ENCODE peak calls at places on chromosomes 6 and 20, in eight cellular contexts. One of them, this sample, is unnamed.

GRCh38 chr6:159989882-159990480 is 21.1 kb downstream of the IGF2R start:
- DNase-seq in heart left ventricle: no peak
- DNase-seq in tibial artery: no peak
- DNase-seq in fibroblast of lung: no peak
- DNase-seq in left lung: no peak
- DNase-seq in astrocyte: peak; percentile 75
- DNase-seq in CD8-positive, alpha-beta T cell: no peak
- DNase-seq in AG04450: no peak
- DNase-seq in this sample: no peak

GRCh38 chr6:42322676-42323075 is 105.0 kb upstream of the MRPS10 start:
- DNase-seq in heart left ventricle: no peak
- DNase-seq in tibial artery: no peak
- DNase-seq in fibroblast of lung: no peak
- DNase-seq in left lung: no peak
- DNase-seq in astrocyte: no peak
- DNase-seq in CD8-positive, alpha-beta T cell: no peak
- DNase-seq in AG04450: no peak
- DNase-seq in this sample: no peak

GRCh38 chr6:44439270-44440045 is 52.0 kb downstream of the CDC5L start:
- DNase-seq in heart left ventricle: no peak
- DNase-seq in tibial artery: no peak
- DNase-seq in fibroblast of lung: peak; percentile 85
- DNase-seq in left lung: no peak
- DNase-seq in astrocyte: peak; percentile 49
- DNase-seq in CD8-positive, alpha-beta T cell: no peak
- DNase-seq in AG04450: peak; percentile 44
- DNase-seq in this sample: no peak

GRCh38 chr20:63538204-63539091 is 1.3 kb upstream of the PTK6 start:
- DNase-seq in heart left ventricle: peak; percentile 53
- DNase-seq in tibial artery: no peak
- DNase-seq in fibroblast of lung: peak; percentile 49
- DNase-seq in left lung: no peak
- DNase-seq in astrocyte: no peak
- DNase-seq in CD8-positive, alpha-beta T cell: peak; percentile 30
- DNase-seq in AG04450: no peak
- DNase-seq in this sample: peak; percentile 32

GRCh38 chr6:27684264-27685211 is 211.6 kb upstream of the ZNF184 start:
- DNase-seq in heart left ventricle: no peak
- DNase-seq in tibial artery: no peak
- DNase-seq in fibroblast of lung: peak; percentile 67
- DNase-seq in left lung: no peak
- DNase-seq in astrocyte: peak; percentile 88
- DNase-seq in CD8-positive, alpha-beta T cell: peak; percentile 41
- DNase-seq in AG04450: no peak
- DNase-seq in this sample: peak; percentile 20

GRCh38 chr6:27667016-27667415 is 194.1 kb upstream of the ZNF184 start:
- DNase-seq in heart left ventricle: no peak
- DNase-seq in tibial artery: no peak
- DNase-seq in fibroblast of lung: no peak
- DNase-seq in left lung: no peak
- DNase-seq in astrocyte: no peak
- DNase-seq in CD8-positive, alpha-beta T cell: no peak
- DNase-seq in AG04450: no peak
- DNase-seq in this sample: no peak

GRCh38 chr6:15608406-15608805 is 54.4 kb downstream of the DTNBP1 start:
- DNase-seq in heart left ventricle: no peak
- DNase-seq in tibial artery: no peak
- DNase-seq in fibroblast of lung: peak; percentile 43
- DNase-seq in left lung: no peak
- DNase-seq in astrocyte: peak; percentile 60
- DNase-seq in CD8-positive, alpha-beta T cell: no peak
- DNase-seq in AG04450: peak; percentile 20
- DNase-seq in this sample: no peak

GRCh38 chr6:8225113-8225512 is 122.8 kb upstream of the EEF1E1 start:
- DNase-seq in heart left ventricle: no peak
- DNase-seq in tibial artery: no peak
- DNase-seq in fibroblast of lung: no peak
- DNase-seq in left lung: no peak
- DNase-seq in astrocyte: no peak
- DNase-seq in CD8-positive, alpha-beta T cell: no peak
- DNase-seq in AG04450: no peak
- DNase-seq in this sample: no peak

GRCh38 chr20:49699200-49699992 is 14.3 kb downstream of the B4GALT5 start:
- DNase-seq in heart left ventricle: no peak
- DNase-seq in tibial artery: no peak
- DNase-seq in fibroblast of lung: peak; percentile 26
- DNase-seq in left lung: no peak
- DNase-seq in astrocyte: peak; percentile 81
- DNase-seq in CD8-positive, alpha-beta T cell: no peak
- DNase-seq in AG04450: no peak
- DNase-seq in this sample: no peak

GRCh38 chr6:168093071-168093505 is 14.1 kb upstream of the FRMD1 start:
- DNase-seq in heart left ventricle: peak; percentile 17
- DNase-seq in tibial artery: no peak
- DNase-seq in fibroblast of lung: no peak
- DNase-seq in left lung: peak; percentile 56
- DNase-seq in astrocyte: no peak
- DNase-seq in CD8-positive, alpha-beta T cell: no peak
- DNase-seq in AG04450: no peak
- DNase-seq in this sample: no peak

GRCh38 chr6:20350215-20350614 is 51.5 kb upstream of the E2F3 start:
- DNase-seq in heart left ventricle: no peak
- DNase-seq in tibial artery: no peak
- DNase-seq in fibroblast of lung: peak; percentile 8
- DNase-seq in left lung: no peak
- DNase-seq in astrocyte: peak; percentile 10
- DNase-seq in CD8-positive, alpha-beta T cell: no peak
- DNase-seq in AG04450: no peak
- DNase-seq in this sample: no peak

GRCh38 chr20:17613328-17614175 is 43.7 kb downstream of the DSTN start:
- DNase-seq in heart left ventricle: no peak
- DNase-seq in tibial artery: peak; percentile 45
- DNase-seq in fibroblast of lung: no peak
- DNase-seq in left lung: peak; percentile 78
- DNase-seq in astrocyte: no peak
- DNase-seq in CD8-positive, alpha-beta T cell: peak; percentile 17
- DNase-seq in AG04450: no peak
- DNase-seq in this sample: no peak

GRCh38 chr6:13091192-13091591 is 237.1 kb downstream of the TBC1D7 start:
- DNase-seq in heart left ventricle: no peak
- DNase-seq in tibial artery: peak; percentile 25
- DNase-seq in fibroblast of lung: no peak
- DNase-seq in left lung: no peak
- DNase-seq in astrocyte: no peak
- DNase-seq in CD8-positive, alpha-beta T cell: no peak
- DNase-seq in AG04450: no peak
- DNase-seq in this sample: no peak

GRCh38 chr20:30812739-30813411 is 444.6 kb upstream of the DEFB115 start:
- DNase-seq in heart left ventricle: no peak
- DNase-seq in tibial artery: no peak
- DNase-seq in fibroblast of lung: no peak
- DNase-seq in left lung: no peak
- DNase-seq in astrocyte: no peak
- DNase-seq in CD8-positive, alpha-beta T cell: no peak
- DNase-seq in AG04450: no peak
- DNase-seq in this sample: no peak

GRCh38 chr20:30811896-30812671 is 445.4 kb upstream of the DEFB115 start:
- DNase-seq in heart left ventricle: peak; percentile 47
- DNase-seq in tibial artery: no peak
- DNase-seq in fibroblast of lung: peak; percentile 49
- DNase-seq in left lung: peak; percentile 88
- DNase-seq in astrocyte: peak; percentile 36
- DNase-seq in CD8-positive, alpha-beta T cell: no peak
- DNase-seq in AG04450: no peak
- DNase-seq in this sample: no peak

GRCh38 chr20:30816182-30816645 is 441.2 kb upstream of the DEFB115 start:
- DNase-seq in heart left ventricle: peak; percentile 47
- DNase-seq in tibial artery: no peak
- DNase-seq in fibroblast of lung: peak; percentile 7
- DNase-seq in left lung: peak; percentile 91
- DNase-seq in astrocyte: no peak
- DNase-seq in CD8-positive, alpha-beta T cell: no peak
- DNase-seq in AG04450: no peak
- DNase-seq in this sample: no peak

GRCh38 chr20:30815577-30816181 is 441.8 kb upstream of the DEFB115 start:
- DNase-seq in heart left ventricle: no peak
- DNase-seq in tibial artery: no peak
- DNase-seq in fibroblast of lung: no peak
- DNase-seq in left lung: no peak
- DNase-seq in astrocyte: no peak
- DNase-seq in CD8-positive, alpha-beta T cell: no peak
- DNase-seq in AG04450: no peak
- DNase-seq in this sample: no peak
- H3K9me3 ChIP-seq in heart left ventricle: no peaks in the 10 kb centered on the region
- H3K9me3 ChIP-seq in tibial artery: no peaks in the 10 kb centered on the region
- H3K9me3 ChIP-seq in fibroblast of lung: no peaks in the 10 kb centered on the region
- H3K9me3 ChIP-seq in left lung: peaks cover 35% of the 10 kb centered on the region
- H3K9me3 ChIP-seq in astrocyte: peaks cover 15% of the 10 kb centered on the region
- H3K9me3 ChIP-seq in CD8-positive, alpha-beta T cell: no peaks in the 10 kb centered on the region
- H3K9me3 ChIP-seq in AG04450: peaks cover 47% of the 10 kb centered on the region
- H3K9me3 ChIP-seq in this sample: peaks cover 22% of the 10 kb centered on the region

DNA sequence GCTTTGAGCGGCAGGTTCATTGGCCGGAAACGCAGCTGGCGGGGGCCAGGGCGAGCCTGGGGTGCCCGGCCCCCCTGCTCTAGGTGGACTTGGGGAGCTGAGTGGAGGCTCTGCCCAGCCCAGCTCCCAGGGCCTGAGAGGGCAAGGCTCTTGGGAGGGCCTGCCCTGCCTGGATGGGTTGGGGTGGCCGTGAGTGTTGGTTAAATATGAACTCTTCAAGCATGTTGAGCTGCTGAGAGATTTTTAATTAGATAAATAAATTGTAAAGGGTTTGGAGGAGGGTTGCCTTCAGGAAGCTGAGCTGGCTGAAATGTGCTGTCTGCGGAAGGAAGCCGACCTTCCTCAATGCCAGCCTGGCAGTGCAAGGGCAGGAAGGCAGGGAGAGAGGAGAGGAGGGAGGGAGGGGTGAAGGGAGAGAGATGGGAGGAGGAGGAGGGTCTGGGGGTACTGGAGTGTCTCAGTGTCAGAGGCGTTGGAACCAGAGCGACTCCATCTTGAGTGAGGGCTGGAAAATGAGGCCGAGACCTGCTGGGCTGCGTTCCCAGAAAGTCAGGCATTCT is 39.4 kb upstream of the PMEPA1 start:
- DNase-seq in heart left ventricle: peak; percentile 36
- DNase-seq in tibial artery: peak; percentile 28
- DNase-seq in fibroblast of lung: no peak
- DNase-seq in left lung: peak; percentile 79
- DNase-seq in astrocyte: no peak
- DNase-seq in CD8-positive, alpha-beta T cell: no peak
- DNase-seq in AG04450: no peak
- DNase-seq in this sample: no peak
- H3K27me3 ChIP-seq in heart left ventricle: no peaks in the 10 kb centered on the region
- H3K27me3 ChIP-seq in tibial artery: no peaks in the 10 kb centered on the region
- H3K27me3 ChIP-seq in fibroblast of lung: peaks cover 3% of the 10 kb centered on the region
- H3K27me3 ChIP-seq in left lung: peaks cover 13% of the 10 kb centered on the region
- H3K27me3 ChIP-seq in astrocyte: peaks cover 4% of the 10 kb centered on the region
- H3K27me3 ChIP-seq in CD8-positive, alpha-beta T cell: no peaks in the 10 kb centered on the region
- H3K27me3 ChIP-seq in AG04450: peaks cover 28% of the 10 kb centered on the region
- H3K27me3 ChIP-seq in this sample: peaks cover 17% of the 10 kb centered on the region

DNA sequence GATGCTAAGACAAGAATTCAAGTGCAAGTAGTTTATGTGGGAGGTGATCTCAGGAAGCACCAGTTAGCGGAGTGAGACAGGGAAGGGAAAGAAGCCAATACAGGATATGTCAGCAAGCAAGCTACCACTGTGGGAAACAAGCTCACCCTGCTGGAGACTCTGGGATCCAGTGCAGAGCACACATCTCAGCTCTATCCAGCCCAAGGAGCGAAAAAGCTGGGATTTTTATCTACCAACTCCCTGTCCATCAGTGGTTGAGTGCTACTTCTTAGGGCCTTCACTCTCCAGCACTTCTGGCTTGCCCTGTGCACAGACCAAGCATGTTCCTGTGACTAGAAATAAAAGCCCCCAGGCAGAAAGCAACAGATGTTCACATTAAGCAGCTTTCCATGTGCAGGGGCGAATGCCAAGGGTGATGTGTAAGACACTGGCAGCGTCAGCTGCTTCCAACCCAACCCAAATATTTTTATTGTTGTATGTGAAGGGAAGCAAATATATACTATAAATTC is 10.8 kb upstream of the RNF24 start:
- DNase-seq in heart left ventricle: no peak
- DNase-seq in tibial artery: no peak
- DNase-seq in fibroblast of lung: peak; percentile 83
- DNase-seq in left lung: no peak
- DNase-seq in astrocyte: peak; percentile 81
- DNase-seq in CD8-positive, alpha-beta T cell: no peak
- DNase-seq in AG04450: peak; percentile 68
- DNase-seq in this sample: no peak
- TF ChIP-seq CTCF in heart left ventricle: no peak
- TF ChIP-seq CTCF in tibial artery: peak; percentile 45
- TF ChIP-seq CTCF in fibroblast of lung: peak; percentile 70
- TF ChIP-seq CTCF in left lung: peak; percentile 17
- TF ChIP-seq CTCF in astrocyte: peak; percentile 29
- TF ChIP-seq CTCF in CD8-positive, alpha-beta T cell: no peak
- TF ChIP-seq CTCF in AG04450: peak; percentile 69
- TF ChIP-seq CTCF in this sample: no peak

GRCh38 chr6:24943774-24944173 is 8.0 kb upstream of the RIPOR2 start:
- DNase-seq in heart left ventricle: no peak
- DNase-seq in tibial artery: no peak
- DNase-seq in fibroblast of lung: no peak
- DNase-seq in left lung: no peak
- DNase-seq in astrocyte: no peak
- DNase-seq in CD8-positive, alpha-beta T cell: no peak
- DNase-seq in AG04450: no peak
- DNase-seq in this sample: no peak
- H3K9me3 ChIP-seq in heart left ventricle: no peaks in the 10 kb centered on the region
- H3K9me3 ChIP-seq in tibial artery: no peaks in the 10 kb centered on the region
- H3K9me3 ChIP-seq in fibroblast of lung: no peaks in the 10 kb centered on the region
- H3K9me3 ChIP-seq in left lung: peaks cover 34% of the 10 kb centered on the region
- H3K9me3 ChIP-seq in astrocyte: no peaks in the 10 kb centered on the region
- H3K9me3 ChIP-seq in CD8-positive, alpha-beta T cell: peaks cover 11% of the 10 kb centered on the region
- H3K9me3 ChIP-seq in AG04450: no peaks in the 10 kb centered on the region
- H3K9me3 ChIP-seq in this sample: peaks cover 28% of the 10 kb centered on the region

DNA sequence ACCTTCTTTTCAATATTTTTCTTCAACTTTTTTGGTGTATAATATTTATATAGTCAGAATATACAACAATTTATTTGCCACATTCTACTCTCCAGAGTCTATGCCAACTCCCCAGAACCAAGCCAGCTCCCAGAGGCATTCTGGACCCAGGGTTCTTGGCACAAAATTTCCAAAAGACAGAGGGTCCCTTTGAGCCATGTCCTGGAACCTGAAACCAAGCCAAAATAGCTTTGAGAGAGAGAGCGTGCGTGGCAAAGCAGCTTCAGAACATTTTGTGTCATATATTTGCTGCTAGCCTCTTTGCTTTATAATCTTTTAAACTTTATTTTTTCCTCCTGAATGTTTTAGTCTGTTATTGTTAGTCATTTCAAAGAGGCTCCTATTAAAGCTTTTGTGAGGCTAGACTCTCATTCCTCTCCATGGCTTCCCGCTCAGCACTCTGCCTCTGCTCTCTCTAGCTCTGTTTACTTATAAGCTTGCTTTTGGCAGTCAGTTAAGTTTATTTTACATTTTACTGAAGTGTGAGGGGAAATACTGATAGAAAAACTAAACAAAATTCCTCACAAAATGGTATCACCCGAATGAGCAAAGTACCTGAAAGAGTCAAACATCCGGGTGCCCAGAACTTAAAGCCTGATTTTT is 605.2 kb upstream of the ID4 start:
- DNase-seq in heart left ventricle: no peak
- DNase-seq in tibial artery: no peak
- DNase-seq in fibroblast of lung: peak; percentile 5
- DNase-seq in left lung: no peak
- DNase-seq in astrocyte: no peak
- DNase-seq in CD8-positive, alpha-beta T cell: no peak
- DNase-seq in AG04450: no peak
- DNase-seq in this sample: no peak
- H3K27me3 ChIP-seq in heart left ventricle: no peaks in the 10 kb centered on the region
- H3K27me3 ChIP-seq in tibial artery: no peaks in the 10 kb centered on the region
- H3K27me3 ChIP-seq in fibroblast of lung: no peaks in the 10 kb centered on the region
- H3K27me3 ChIP-seq in left lung: no peaks in the 10 kb centered on the region
- H3K27me3 ChIP-seq in astrocyte: no peaks in the 10 kb centered on the region
- H3K27me3 ChIP-seq in CD8-positive, alpha-beta T cell: no peaks in the 10 kb centered on the region
- H3K27me3 ChIP-seq in AG04450: no peaks in the 10 kb centered on the region
- H3K27me3 ChIP-seq in this sample: no peaks in the 10 kb centered on the region

This sample was measured in CD4-positive, alpha-beta T cell.